ENCODE peak calls at places on chromosomes 13 and 19, in eight cellular contexts. O is left ventricle myocardium inferior; G is neuronal stem cell; E is colonic mucosa; V is GM23248; X is tibial artery; A is naive thymus-derived CD4-positive, alpha-beta T cell; Z is fibroblast of lung. Y is an unnamed sample.
A peak's percentile ranks its signal among the peaks of the same experiment; 100 is the strongest.

GRCh38 chr13:24323739-24324075 is 14.3 kb downstream of the C1QTNF9 start:
- DNase-seq in O (no peak), G (no peak), E (peak; percentile 33), V (no peak), X (no peak), A (no peak), Z (no peak), Y (no peak)

GRCh38 chr13:19845758-19846157 is 17.7 kb downstream of the ZMYM5 start:
- DNase-seq in O (no peak), G (no peak), E (peak; percentile 23), V (peak; percentile 96), X (no peak), A (no peak), Z (peak; percentile 98), Y (no peak)

GRCh38 chr19:51450730-51451307 is 7.4 kb downstream of the SIGLEC8 start:
- DNase-seq in O (no peak), G (no peak), E (no peak), V (no peak), X (no peak), A (no peak), Z (no peak), Y (no peak)

GRCh38 chr13:57631607-57632275 is at the start of gene PCDH17:
- DNase-seq in O (peak; percentile 23), G (peak; percentile 54), E (no peak), V (peak; percentile 43), X (peak; percentile 70), A (no peak), Z (peak; percentile 74), Y (no peak)

GRCh38 chr19:17075860-17076538 is 422 bp downstream of the MYO9B start:
- DNase-seq in O (peak; percentile 36), G (no peak), E (peak; percentile 55), V (peak; percentile 65), X (no peak), A (peak; percentile 36), Z (peak; percentile 41), Y (peak; percentile 74)

GRCh38 chr19:38679839-38680238 is 32.4 kb downstream of the ACTN4 start:
- DNase-seq in O (no peak), G (no peak), E (no peak), V (no peak), X (no peak), A (no peak), Z (peak; percentile 67), Y (no peak)

GRCh38 chr19:5547881-5548280 is 19.9 kb downstream of the TINCR start:
- DNase-seq in O (no peak), G (no peak), E (no peak), V (peak; percentile 57), X (no peak), A (no peak), Z (no peak), Y (peak; percentile 46)

GRCh38 chr13:88919970-88920628 is 1248.9 kb downstream of the SLITRK5 start:
- DNase-seq in O (no peak), G (no peak), E (no peak), V (no peak), X (no peak), A (peak; percentile 17), Z (no peak), Y (no peak)

GRCh38 chr19:53828531-53828930 is 4.4 kb upstream of the NLRP12 start:
- DNase-seq in O (no peak), G (no peak), E (no peak), V (no peak), X (no peak), A (no peak), Z (no peak), Y (no peak)

GRCh38 chr13:108005231-108005630 is 210.1 kb downstream of the LIG4 start:
- DNase-seq in O (no peak), G (no peak), E (no peak), V (no peak), X (no peak), A (no peak), Z (no peak), Y (no peak)

GRCh38 chr13:33025220-33025744 is 9.1 kb downstream of the KL start:
- DNase-seq in O (no peak), G (no peak), E (no peak), V (no peak), X (no peak), A (no peak), Z (no peak), Y (no peak)

GRCh38 chr19:13150919-13151604 is 851 bp downstream of the IER2 start:
- DNase-seq in O (peak; percentile 47), G (peak; percentile 42), E (peak; percentile 45), V (peak; percentile 41), X (peak; percentile 81), A (peak; percentile 29), Z (no peak), Y (peak; percentile 78)

GRCh38 chr13:40818926-40819325 is 29.5 kb downstream of the SLC25A15 start:
- DNase-seq in O (no peak), G (no peak), E (no peak), V (no peak), X (no peak), A (no peak), Z (no peak), Y (no peak)

GRCh38 chr13:32409561-32410440 is 18.1 kb downstream of the N4BP2L1 start:
- DNase-seq in O (peak; percentile 42), G (no peak), E (no peak), V (no peak), X (peak; percentile 72), A (no peak), Z (peak; percentile 79), Y (no peak)

GRCh38 chr13:28552288-28552687 is 57.4 kb upstream of the FLT1 start:
- DNase-seq in O (no peak), G (no peak), E (no peak), V (no peak), X (no peak), A (no peak), Z (no peak), Y (no peak)

GRCh38 chr13:95880346-95880745 is 172.9 kb downstream of the UGGT2 start:
- DNase-seq in O (no peak), G (no peak), E (no peak), V (no peak), X (no peak), A (no peak), Z (peak; percentile 50), Y (no peak)

GRCh38 chr13:113491982-113492381 is 1.5 kb upstream of the DCUN1D2 start:
- DNase-seq in O (no peak), G (no peak), E (no peak), V (no peak), X (no peak), A (no peak), Z (no peak), Y (no peak)

GRCh38 chr19:31529121-31529520 is 179.9 kb upstream of the TSHZ3 start:
- DNase-seq in O (no peak), G (no peak), E (no peak), V (no peak), X (no peak), A (no peak), Z (no peak), Y (no peak)

GRCh38 chr19:6480843-6481415 is 658 bp downstream of the DENND1C start:
- DNase-seq in O (no peak), G (no peak), E (no peak), V (no peak), X (no peak), A (no peak), Z (no peak), Y (no peak)

GRCh38 chr19:2242092-2242537 is 5.5 kb downstream of the SF3A2 start:
- DNase-seq in O (no peak), G (no peak), E (no peak), V (no peak), X (no peak), A (no peak), Z (no peak), Y (no peak)

GRCh38 chr19:2242811-2243210 is 6.2 kb downstream of the SF3A2 start:
- DNase-seq in O (no peak), G (no peak), E (no peak), V (no peak), X (no peak), A (no peak), Z (no peak), Y (no peak)

GRCh38 chr19:2239771-2240770 is 3.4 kb downstream of the SF3A2 start:
- DNase-seq in O (no peak), G (peak; percentile 56), E (no peak), V (peak; percentile 56), X (no peak), A (peak; percentile 58), Z (peak; percentile 65), Y (no peak)

GRCh38 chr19:2239173-2239572 is 2.5 kb downstream of the SF3A2 start:
- DNase-seq in O (no peak), G (no peak), E (no peak), V (peak; percentile 19), X (no peak), A (no peak), Z (no peak), Y (no peak)

DNA sequence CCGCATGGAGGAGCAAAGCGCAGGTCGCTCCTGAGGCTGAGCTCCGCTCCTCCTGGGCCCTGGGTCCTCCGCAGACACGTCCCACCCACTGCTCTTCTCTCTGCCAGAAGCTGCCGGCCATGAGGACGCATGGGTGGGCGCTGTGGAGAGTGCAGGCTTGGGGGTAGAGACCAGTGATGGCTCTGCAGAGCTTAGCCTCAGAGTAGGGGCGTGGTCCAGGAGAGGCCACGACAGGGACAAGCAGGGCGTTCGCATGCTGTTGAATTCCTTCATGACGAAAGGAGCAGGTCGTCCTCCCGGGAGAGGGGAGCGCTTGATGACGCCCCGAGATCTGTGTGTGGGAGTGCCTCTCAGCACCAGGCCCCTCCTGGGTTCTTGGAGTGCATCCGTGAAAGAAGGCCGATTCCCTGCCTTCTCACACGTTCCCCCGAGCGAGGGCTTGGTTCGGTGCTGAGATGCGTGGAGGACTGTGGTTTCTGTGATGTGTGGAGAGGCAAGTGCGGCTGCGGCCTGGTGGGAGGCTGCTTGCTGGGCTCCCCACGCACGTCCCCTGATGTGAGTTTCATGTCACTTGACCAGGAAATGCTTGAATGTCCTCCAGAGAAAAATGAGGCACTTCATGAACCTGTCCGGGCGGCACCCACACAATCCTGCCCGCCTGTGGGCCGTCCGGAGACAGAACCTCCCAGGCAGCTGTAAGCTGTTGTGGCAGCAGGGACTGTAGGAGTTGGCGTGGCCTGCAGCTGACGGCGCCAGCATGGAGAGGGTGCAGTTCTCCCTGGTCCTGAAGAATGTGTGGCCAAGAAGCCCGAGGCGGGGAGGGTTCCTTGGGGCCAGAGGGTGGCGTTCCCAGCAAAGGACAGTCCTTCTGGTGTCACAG is 4.5 kb downstream of the SF3A2 start:
- DNase-seq in O (no peak), G (no peak), E (no peak), V (peak; percentile 59), X (no peak), A (no peak), Z (no peak), Y (no peak)
- H3K36me3 ChIP-seq in O (peaks cover 33% of the 10 kb centered on the region), G (peaks cover 35% of the 10 kb centered on the region), E (peaks cover 15% of the 10 kb centered on the region), V (peaks cover 15% of the 10 kb centered on the region), X (peaks cover 34% of the 10 kb centered on the region), A (peaks cover 27% of the 10 kb centered on the region), Z (peaks cover 23% of the 10 kb centered on the region), Y (peaks cover 12% of the 10 kb centered on the region)

GRCh38 chr19:48618278-48618915 is 581 bp downstream of the RPL18 start:
- DNase-seq in O (no peak), G (no peak), E (peak; percentile 37), V (peak; percentile 43), X (peak; percentile 67), A (no peak), Z (no peak), Y (peak; percentile 53)
- H3K36me3 ChIP-seq in O (peaks cover 42% of the 10 kb centered on the region), G (peaks cover 27% of the 10 kb centered on the region), E (peaks cover 4% of the 10 kb centered on the region), V (peaks cover 21% of the 10 kb centered on the region), X (peaks cover 40% of the 10 kb centered on the region), A (no peaks in the 10 kb centered on the region), Z (peaks cover 28% of the 10 kb centered on the region), Y (peaks cover 3% of the 10 kb centered on the region)

GRCh38 chr19:40785526-40785925 is 7.5 kb downstream of the RAB4B start:
- DNase-seq in O (no peak), G (no peak), E (no peak), V (no peak), X (no peak), A (no peak), Z (no peak), Y (no peak)
- H3K36me3 ChIP-seq in O (peaks cover 14% of the 10 kb centered on the region), G (no peaks in the 10 kb centered on the region), E (no peaks in the 10 kb centered on the region), V (no peaks in the 10 kb centered on the region), X (peaks cover 72% of the 10 kb centered on the region), A (no peaks in the 10 kb centered on the region), Z (peaks cover 3% of the 10 kb centered on the region), Y (no peaks in the 10 kb centered on the region)

GRCh38 chr19:46387713-46388130 is 25.6 kb downstream of the CCDC8 start:
- DNase-seq in O (no peak), G (no peak), E (no peak), V (no peak), X (no peak), A (no peak), Z (no peak), Y (no peak)
- H3K36me3 ChIP-seq in O (peaks cover 80% of the 10 kb centered on the region), G (peaks cover 65% of the 10 kb centered on the region), E (peaks cover 22% of the 10 kb centered on the region), V (peaks cover 21% of the 10 kb centered on the region), X (peaks cover 86% of the 10 kb centered on the region), A (peaks cover 16% of the 10 kb centered on the region), Z (peaks cover 33% of the 10 kb centered on the region), Y (no peaks in the 10 kb centered on the region)